ENCODE peak calls at places on chromosomes 13 and 19, in ten cellular contexts. V is tibial nerve, B is right atrium auricular region, C is IMR-90, M is ovary, P is ascending aorta, U is mammary epithelial cell, G is breast epithelium, S is cardiac muscle cell, H is neural progenitor cell. N is an unnamed sample.

GRCh38 chr13:106847049-106847448 is 279.1 kb upstream of the ARGLU1 start:
- DNase-seq in P (no peak), B (no peak), M (no peak), V (no peak), C (no peak), S (no peak), H (no peak), G (no peak), U (peak; percentile 9), N (no peak)

GRCh38 chr19:35073941-35074340 is 32.4 kb downstream of the HPN start:
- DNase-seq in B (no peak), C (no peak), M (no peak), S (no peak), H (no peak), G (no peak), V (no peak), P (no peak), U (no peak), N (no peak)

GRCh38 chr19:38394488-38394887 is 6.0 kb downstream of the SPRED3 start:
- DNase-seq in G (no peak), M (no peak), U (no peak), B (no peak), C (no peak), V (no peak), S (peak; percentile 27), P (no peak), H (peak; percentile 86), N (no peak)

GRCh38 chr13:24875566-24875965 is 111.6 kb downstream of the RNF17 start:
- DNase-seq in S (no peak), C (no peak), P (no peak), G (no peak), M (no peak), H (no peak), B (no peak), U (no peak), V (no peak), N (no peak)

GRCh38 chr19:14337510-14337909 is 43.7 kb upstream of the ADGRE5 start:
- DNase-seq in U (no peak), C (no peak), S (no peak), P (no peak), B (no peak), M (no peak), H (peak; percentile 58), V (no peak), G (no peak), N (no peak)

GRCh38 chr19:862529-863304 is 3.3 kb downstream of the CFD start:
- DNase-seq in U (peak; percentile 37), V (peak; percentile 68), P (no peak), S (peak; percentile 79), M (peak; percentile 82), H (peak; percentile 88), G (peak; percentile 83), C (peak; percentile 17), B (no peak), N (no peak)

GRCh38 chr19:48651682-48652046 is 5.7 kb upstream of the CA11 start:
- DNase-seq in C (no peak), S (no peak), B (no peak), U (no peak), G (no peak), H (no peak), P (no peak), V (no peak), M (no peak), N (no peak)

GRCh38 chr13:85497652-85498051 is 301.6 kb downstream of the SLITRK6 start:
- DNase-seq in P (no peak), G (no peak), H (no peak), M (no peak), U (peak; percentile 88), S (no peak), B (no peak), C (peak; percentile 97), V (no peak), N (no peak)

GRCh38 chr13:20873348-20873747 is 29.2 kb downstream of the XPO4 start:
- DNase-seq in S (no peak), U (peak; percentile 54), V (no peak), C (peak; percentile 61), P (no peak), B (no peak), H (peak; percentile 63), M (no peak), G (no peak), N (no peak)

GRCh38 chr19:11458236-11458900 is 22.5 kb downstream of the ELAVL3 start:
- DNase-seq in S (no peak), M (no peak), B (no peak), V (no peak), U (no peak), C (no peak), G (no peak), H (no peak), P (no peak), N (no peak)

GRCh38 chr13:50170447-50171037 is 155.3 kb downstream of the KCNRG start:
- DNase-seq in M (no peak), G (no peak), B (no peak), C (peak; percentile 21), U (peak; percentile 26), H (no peak), P (no peak), S (no peak), V (no peak), N (no peak)

GRCh38 chr13:40566811-40567210 is 99.6 kb downstream of the FOXO1 start:
- DNase-seq in B (no peak), G (no peak), U (no peak), M (no peak), P (no peak), S (no peak), C (no peak), H (no peak), V (no peak), N (no peak)

GRCh38 chr19:54415901-54416621 is 797 bp downstream of the TTYH1 start:
- DNase-seq in S (no peak), H (peak; percentile 19), G (no peak), B (no peak), C (no peak), M (no peak), P (no peak), V (no peak), U (no peak), N (no peak)
- H3K4me1 ChIP-seq in S (peaks cover 15% of the 10 kb centered on the region), H (peaks cover 32% of the 10 kb centered on the region), G (no peaks in the 10 kb centered on the region), B (peaks cover 41% of the 10 kb centered on the region), C (no peaks in the 10 kb centered on the region), M (peaks cover 3% of the 10 kb centered on the region), P (no peaks in the 10 kb centered on the region), V (no peaks in the 10 kb centered on the region), U (no peaks in the 10 kb centered on the region), N (peaks cover 15% of the 10 kb centered on the region)

GRCh38 chr13:26629260-26629659 is 71.8 kb downstream of the WASF3 start:
- DNase-seq in B (no peak), C (no peak), U (no peak), V (no peak), M (no peak), S (no peak), G (no peak), P (no peak), H (no peak), N (no peak)
- TF ChIP-seq CTCF in B (no peak), C (no peak), U (no peak), V (no peak), M (no peak), S (no peak), G (no peak), P (no peak), H (peak; percentile 7), N (no peak)

DNA sequence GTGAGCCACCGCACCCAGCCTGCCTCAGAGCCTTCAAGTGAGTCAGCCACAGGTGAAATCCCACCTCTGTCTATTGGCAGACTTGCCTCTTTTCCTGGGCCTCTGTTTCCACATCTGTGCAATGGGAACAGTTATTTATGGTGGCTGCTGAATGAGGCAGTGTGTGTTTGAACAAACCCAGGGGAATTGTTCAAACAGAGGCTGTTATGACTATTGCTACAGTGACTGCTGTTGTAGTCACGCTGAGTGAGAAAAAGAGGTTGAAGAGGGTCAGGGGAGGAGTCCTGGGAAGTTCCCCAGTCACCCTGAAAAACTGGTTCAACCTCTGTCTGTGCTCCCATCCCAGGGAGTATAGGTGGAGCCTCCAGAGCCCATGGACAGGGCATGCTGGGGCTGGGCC is at the start of gene CEACAM19:
- DNase-seq in P (no peak), M (no peak), V (no peak), S (no peak), U (peak; percentile 92), C (no peak), H (no peak), B (no peak), G (no peak), N (no peak)
- H3K4me3 ChIP-seq in P (no peak within 1 kb of the TSS), M (no peak within 1 kb of the TSS), V (no peak within 1 kb of the TSS), S (no peak within 1 kb of the TSS), U (no peak within 1 kb of the TSS), C (no peak within 1 kb of the TSS), H (no peak within 1 kb of the TSS), B (no peak within 1 kb of the TSS), G (no peak within 1 kb of the TSS), N (no peak within 1 kb of the TSS)

GRCh38 chr13:114027826-114028225 is 54.0 kb upstream of the C13orf46 start:
- DNase-seq in M (no peak), B (no peak), G (no peak), H (no peak), V (no peak), C (no peak), U (no peak), P (no peak), S (no peak), N (peak; percentile 11)
- H3K4me1 ChIP-seq in M (peaks cover 20% of the 10 kb centered on the region), B (peaks cover 32% of the 10 kb centered on the region), G (no peaks in the 10 kb centered on the region), H (peaks cover 13% of the 10 kb centered on the region), V (peaks cover 37% of the 10 kb centered on the region), C (peaks cover 36% of the 10 kb centered on the region), U (no peaks in the 10 kb centered on the region), P (no peaks in the 10 kb centered on the region), S (no peaks in the 10 kb centered on the region), N (peaks cover 25% of the 10 kb centered on the region)